ENCODE peak calls at places on chromosome 16, in ten cellular contexts. K is EL; Y is PC-3; I is AG10803; O is GM23338; F is IMR-90; X is NCI-H2171 treated with DMSO at 0.1 percent for 48 hours; M is ureter; R is effector memory CD8-positive, alpha-beta T cell; H is Daoy. J is an unnamed sample.

GRCh38 chr16:30515275-30515674 is 11.1 kb downstream of the ZNF768 start:
- DNase-seq in O (no peak), M (no peak), H (no peak), X (no peak), F (no peak), R (no peak), I (no peak), Y (no peak), K (no peak), J (no peak)

GRCh38 chr16:14111713-14112538 is 40.8 kb downstream of the MRTFB start:
- DNase-seq in H (peak; percentile 23), R (no peak), I (peak; percentile 11), K (no peak), F (no peak), X (peak; percentile 2), Y (peak; percentile 16), O (no peak), M (peak; percentile 58), J (no peak)

GRCh38 chr16:353404-354285 is 1.1 kb upstream of the AXIN1 start:
- DNase-seq in H (no peak), O (no peak), R (peak; percentile 15), F (no peak), M (no peak), I (no peak), K (no peak), Y (no peak), X (no peak), J (peak; percentile 13)

GRCh38 chr16:85334718-85335583 is 222.7 kb upstream of the CIBAR2 start:
- DNase-seq in Y (peak; percentile 26), R (no peak), O (peak; percentile 86), K (no peak), F (no peak), M (no peak), X (no peak), I (no peak), H (no peak), J (peak; percentile 15)

GRCh38 chr16:21598676-21599157 is 660 bp upstream of the METTL9 start:
- DNase-seq in F (no peak), X (peak; percentile 49), Y (no peak), I (no peak), O (peak; percentile 42), H (no peak), R (peak; percentile 21), K (peak; percentile 15), M (no peak), J (no peak)

GRCh38 chr16:11869657-11870228 is 18.4 kb upstream of the RSL1D1 start:
- DNase-seq in M (no peak), F (no peak), O (no peak), K (no peak), I (no peak), Y (no peak), H (no peak), X (no peak), R (no peak), J (no peak)

GRCh38 chr16:46896314-46896968 is 12.3 kb downstream of the GPT2 start:
- DNase-seq in X (no peak), R (no peak), Y (no peak), K (no peak), O (no peak), I (no peak), F (peak; percentile 29), M (no peak), H (no peak), J (no peak)

GRCh38 chr16:17235147-17235817 is 235.5 kb downstream of the XYLT1 start:
- DNase-seq in X (no peak), R (no peak), O (no peak), M (no peak), I (no peak), Y (no peak), F (no peak), H (no peak), K (no peak), J (no peak)

J was measured in bronchial epithelial cell.